ENCODE peak calls at places on chromosomes 13 and 19, in ten cellular contexts. U is body of pancreas, L is adrenal gland, I is OCI-LY7, B is suprapubic skin, H is fibroblast of lung, V is esophagus squamous epithelium, D is left lung, X is Peyer's patch, N is transverse colon. O is an unnamed sample.

GRCh38 chr19:49231389-49231788 is 73.8 kb downstream of the TRPM4 start:
- DNase-seq in B (no peak), X (no peak), V (no peak), N (no peak), U (no peak), L (no peak), D (no peak), H (no peak), I (no peak), O (no peak)

GRCh38 chr13:48595330-48596127 is 58.2 kb upstream of the CYSLTR2 start:
- DNase-seq in B (no peak), H (peak; percentile 82), V (no peak), U (peak; percentile 77), L (peak; percentile 81), I (peak; percentile 68), X (no peak), D (peak; percentile 50), N (peak; percentile 64), O (peak; percentile 63)

GRCh38 chr19:43934055-43934984 is 762 bp downstream of the ZNF45 start:
- DNase-seq in B (no peak), X (no peak), V (no peak), U (no peak), N (no peak), D (no peak), L (no peak), I (no peak), H (no peak), O (no peak)

GRCh38 chr13:82477436-82477835 is 1404.8 kb downstream of the SLITRK1 start:
- DNase-seq in U (no peak), H (no peak), N (no peak), V (no peak), L (no peak), I (no peak), X (no peak), D (no peak), B (no peak), O (no peak)

GRCh38 chr19:53971608-53972007 is 8.9 kb downstream of the CACNG8 start:
- DNase-seq in V (no peak), B (no peak), I (no peak), X (no peak), L (no peak), N (no peak), U (no peak), D (peak; percentile 40), H (no peak), O (no peak)

GRCh38 chr19:44951179-44952159 is 3.7 kb upstream of the CLPTM1 start:
- DNase-seq in X (peak; percentile 74), L (peak; percentile 78), I (peak; percentile 88), D (no peak), H (peak; percentile 89), U (peak; percentile 65), N (peak; percentile 54), V (no peak), B (peak; percentile 73), O (peak; percentile 57)

GRCh38 chr19:53183146-53183545 is 10.0 kb downstream of the ZNF665 start:
- DNase-seq in U (no peak), I (no peak), N (no peak), H (peak; percentile 57), B (no peak), D (no peak), X (no peak), V (no peak), L (no peak), O (no peak)

GRCh38 chr19:52689804-52690394 is 44.9 kb downstream of the ZNF611 start:
- DNase-seq in V (no peak), X (peak; percentile 39), U (peak; percentile 38), L (peak; percentile 46), I (no peak), N (peak; percentile 30), B (peak; percentile 84), H (no peak), D (peak; percentile 66), O (no peak)

GRCh38 chr19:46080561-46080960 is 39.8 kb upstream of the IGFL4 start:
- DNase-seq in I (no peak), N (no peak), U (no peak), X (no peak), H (peak; percentile 56), B (no peak), D (peak; percentile 70), L (peak; percentile 32), V (no peak), O (no peak)

GRCh38 chr19:46077815-46078167 is 37.0 kb upstream of the IGFL4 start:
- DNase-seq in V (no peak), B (no peak), U (no peak), D (no peak), X (no peak), N (no peak), I (no peak), L (no peak), H (no peak), O (no peak)

GRCh38 chr19:46073268-46073922 is 32.6 kb upstream of the IGFL4 start:
- DNase-seq in N (no peak), B (no peak), D (no peak), I (no peak), U (no peak), V (no peak), X (no peak), L (no peak), H (no peak), O (no peak)

GRCh38 chr19:46076031-46076880 is 35.5 kb upstream of the IGFL4 start:
- DNase-seq in U (no peak), I (no peak), V (no peak), D (no peak), X (no peak), L (no peak), N (no peak), H (no peak), B (no peak), O (no peak)

DNA sequence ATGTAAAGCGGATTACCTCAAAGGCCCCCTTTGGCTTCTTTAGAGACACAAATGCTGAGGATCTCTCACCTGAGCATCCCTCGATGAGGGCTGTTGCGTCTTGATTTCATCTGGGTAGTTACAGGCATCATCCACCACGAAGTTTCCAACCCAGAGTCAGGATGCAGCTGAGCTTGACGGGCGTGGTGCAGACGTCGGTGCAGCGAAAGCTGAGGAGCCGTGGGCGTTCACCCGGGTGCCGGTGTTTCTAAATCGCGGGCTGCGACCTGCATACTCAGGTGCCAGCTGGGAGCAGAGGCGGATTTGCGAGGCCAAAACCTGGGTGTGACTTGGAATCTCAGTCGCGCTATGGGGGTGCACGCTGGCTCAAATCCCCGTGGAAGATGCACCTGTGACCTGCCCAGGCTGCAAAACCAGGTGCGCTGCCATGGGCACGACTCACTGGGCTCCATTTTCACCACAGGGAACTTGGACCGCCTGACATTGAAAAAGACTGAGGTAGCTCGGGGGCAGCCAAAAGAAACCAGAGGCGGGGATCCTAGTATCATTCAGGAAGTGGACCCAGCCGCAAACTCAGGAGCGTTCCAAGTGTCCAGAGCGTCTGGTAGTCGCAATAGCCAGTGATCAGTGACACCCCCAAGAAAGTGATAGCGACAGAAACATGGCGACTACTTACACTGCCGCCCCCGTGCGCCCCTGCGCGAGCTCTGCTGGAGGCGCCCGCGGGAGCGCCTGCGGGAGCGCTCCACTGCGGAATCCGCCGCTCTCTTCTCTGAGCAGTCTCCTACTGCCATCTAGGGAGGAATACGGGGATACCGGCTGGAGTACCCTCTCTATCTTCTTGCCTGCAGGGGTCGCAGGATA is 36.4 kb upstream of the IGFL4 start:
- DNase-seq in L (peak; percentile 75), H (peak; percentile 79), U (peak; percentile 47), B (peak; percentile 75), V (no peak), D (no peak), I (peak; percentile 30), X (no peak), N (peak; percentile 57), O (no peak)
- H3K27ac ChIP-seq in L (no peak overlapping the region), H (no peak overlapping the region), U (no peak overlapping the region), B (peak overlapping the region; percentile 4), V (no peak overlapping the region), D (no peak overlapping the region), I (no peak overlapping the region), X (no peak overlapping the region), N (no peak overlapping the region), O (no peak overlapping the region)

DNA sequence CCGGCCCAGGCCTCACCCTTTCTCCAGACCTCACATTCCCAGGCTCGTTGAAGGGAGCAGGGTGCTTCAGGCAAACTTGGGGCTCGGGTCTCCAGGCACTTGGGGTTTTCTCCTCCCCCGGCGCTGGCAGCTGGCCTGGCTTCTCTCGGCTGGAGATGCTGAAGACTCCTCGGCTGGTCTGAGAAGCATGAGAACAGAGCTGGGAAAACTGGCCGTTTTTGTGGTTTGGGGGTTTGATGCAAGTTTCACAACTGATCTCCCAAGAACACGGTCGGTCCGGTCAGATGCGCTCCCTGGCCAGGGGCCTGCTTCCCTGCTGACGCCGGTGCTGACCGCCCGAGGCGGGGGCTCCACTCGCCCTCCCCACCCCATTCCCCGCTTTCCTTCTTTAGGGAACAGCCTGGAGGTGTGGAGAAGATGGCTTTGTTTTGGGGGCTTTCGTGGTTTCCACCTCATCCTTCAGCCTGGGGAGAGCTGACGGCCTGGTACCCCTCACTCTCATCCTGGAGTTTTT is 35.3 kb downstream of the CEBPA start:
- DNase-seq in N (no peak), I (no peak), D (no peak), B (no peak), X (no peak), H (no peak), L (no peak), U (no peak), V (no peak), O (no peak)
- H3K4me1 ChIP-seq in N (no peaks in the 10 kb centered on the region), I (no peaks in the 10 kb centered on the region), D (no peaks in the 10 kb centered on the region), B (peaks cover 9% of the 10 kb centered on the region), X (no peaks in the 10 kb centered on the region), H (no peaks in the 10 kb centered on the region), L (no peaks in the 10 kb centered on the region), U (no peaks in the 10 kb centered on the region), V (peaks cover 14% of the 10 kb centered on the region), O (no peaks in the 10 kb centered on the region)

GRCh38 chr13:20446900-20447299 is 78.8 kb downstream of the CRYL1 start:
- DNase-seq in V (no peak), L (no peak), U (no peak), N (no peak), I (no peak), H (no peak), D (no peak), B (no peak), X (no peak), O (no peak)

GRCh38 chr13:20448470-20448869 is 77.2 kb downstream of the CRYL1 start:
- DNase-seq in I (no peak), U (no peak), N (no peak), B (no peak), X (no peak), L (no peak), V (no peak), H (no peak), D (no peak), O (no peak)

GRCh38 chr13:20442798-20443381 is 82.8 kb downstream of the CRYL1 start:
- DNase-seq in X (no peak), H (no peak), I (no peak), D (no peak), V (no peak), L (no peak), B (no peak), U (no peak), N (peak; percentile 88), O (no peak)

GRCh38 chr13:20442370-20442769 is 83.3 kb downstream of the CRYL1 start:
- DNase-seq in X (no peak), D (no peak), B (no peak), N (no peak), H (no peak), I (no peak), V (no peak), U (no peak), L (no peak), O (no peak)

DNA sequence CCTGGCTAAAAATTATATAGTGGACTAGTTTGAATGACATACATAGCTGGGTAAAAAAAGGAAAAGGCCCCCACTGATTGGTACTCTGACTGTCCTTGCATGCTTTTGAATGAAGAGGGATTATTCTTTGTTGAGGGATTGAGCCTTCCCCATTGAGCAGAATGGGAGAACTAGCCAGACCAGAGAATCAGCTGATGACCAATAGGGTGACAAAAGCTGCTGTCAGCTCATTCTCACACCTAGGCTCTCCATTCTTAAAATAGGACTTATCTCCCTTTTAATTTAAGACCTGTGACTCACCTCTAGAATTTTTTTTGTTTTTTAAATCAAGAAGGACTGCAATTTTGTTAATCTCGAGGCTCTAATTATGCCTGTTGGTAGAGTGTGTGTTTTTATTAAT is 79.3 kb downstream of the CRYL1 start:
- DNase-seq in X (no peak), D (no peak), U (no peak), N (no peak), H (no peak), V (no peak), I (no peak), B (no peak), L (no peak), O (no peak)
- H3K27ac ChIP-seq in X (no peak overlapping the region), D (no peak overlapping the region), U (no peak overlapping the region), N (no peak overlapping the region), H (no peak overlapping the region), V (peak overlapping the region; percentile 59), I (no peak overlapping the region), B (no peak overlapping the region), L (no peak overlapping the region), O (no peak overlapping the region)

GRCh38 chr13:97279913-97280312 is 57.8 kb downstream of the MBNL2 start:
- DNase-seq in H (peak; percentile 51), L (no peak), N (no peak), X (no peak), U (no peak), B (no peak), V (no peak), I (no peak), D (no peak), O (no peak)

GRCh38 chr13:97278395-97279078 is 56.4 kb downstream of the MBNL2 start:
- DNase-seq in N (no peak), L (no peak), U (no peak), V (no peak), B (no peak), D (no peak), H (peak; percentile 67), X (no peak), I (no peak), O (no peak)

GRCh38 chr13:97281028-97281427 is 58.9 kb downstream of the MBNL2 start:
- DNase-seq in I (no peak), D (no peak), N (no peak), U (no peak), B (no peak), H (no peak), V (no peak), X (no peak), L (no peak), O (no peak)

GRCh38 chr13:97279079-97279411 is 56.9 kb downstream of the MBNL2 start:
- DNase-seq in N (no peak), X (no peak), H (no peak), I (no peak), V (no peak), D (no peak), B (no peak), L (no peak), U (no peak), O (no peak)

DNA sequence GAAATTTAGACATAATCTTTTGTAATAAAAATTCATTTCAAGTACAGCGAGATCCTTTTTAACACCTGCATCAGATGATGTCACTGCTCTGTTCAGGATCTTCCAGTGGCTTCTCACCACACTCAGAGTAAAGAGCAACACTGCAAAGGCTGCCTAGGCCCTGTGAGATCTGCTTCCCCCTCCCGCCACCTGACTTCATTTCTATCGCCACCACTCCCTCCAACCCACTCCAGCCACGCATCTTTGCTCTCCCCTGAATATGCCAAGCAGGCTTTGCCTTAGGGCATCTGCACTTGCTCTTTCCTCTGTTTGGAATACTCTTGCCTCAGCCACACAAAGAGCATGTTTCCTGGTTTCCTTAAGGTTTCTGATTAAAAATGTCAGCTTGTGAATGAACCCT is 58.3 kb downstream of the MBNL2 start:
- DNase-seq in U (no peak), I (no peak), X (no peak), N (no peak), H (no peak), L (no peak), D (no peak), B (no peak), V (no peak), O (no peak)
- H3K4me1 ChIP-seq in U (peaks cover 57% of the 10 kb centered on the region), I (no peaks in the 10 kb centered on the region), X (no peaks in the 10 kb centered on the region), N (peaks cover 20% of the 10 kb centered on the region), H (peaks cover 20% of the 10 kb centered on the region), L (peaks cover 52% of the 10 kb centered on the region), D (peaks cover 19% of the 10 kb centered on the region), B (peaks cover 83% of the 10 kb centered on the region), V (peaks cover 100% of the 10 kb centered on the region), O (no peaks in the 10 kb centered on the region)